ENCODE peak calls at places on chromosome 17, in six cellular contexts. D is neural progenitor cell, B is lung, G is mesendoderm, Y is upper lobe of right lung, C is IMR-90. K is an unnamed sample. For H3K36me3 and H3K4me1, the result is how much of the 10 kb centered on the place peaks cover.

GRCh38 chr17:21194688-21195087 is 19.3 kb downstream of the TMEM11 start:
- DNase-seq in D (no peak), B (no peak), G (no peak), Y (no peak), C (peak), K (no peak)

GRCh38 chr17:45364531-45365390 is 47.9 kb upstream of the MAP3K14 start:
- DNase-seq in D (peak), B (no peak), G (peak), Y (peak), C (peak), K (no peak)

GRCh38 chr17:2138318-2138717 is 83.4 kb downstream of the HIC1 start:
- DNase-seq in D (no peak), B (no peak), G (no peak), Y (no peak), C (no peak), K (no peak)

GRCh38 chr17:596287-596686 is 118.4 kb downstream of the VPS53 start:
- DNase-seq in D (no peak), B (no peak), G (no peak), Y (no peak), C (peak), K (no peak)

GRCh38 chr17:75181608-75182318 is 996 bp downstream of the SUMO2 start:
- DNase-seq in D (peak), B (no peak), G (no peak), Y (peak), C (no peak), K (peak)

GRCh38 chr17:19384723-19385391 is 2.1 kb downstream of the MFAP4 start:
- DNase-seq in D (no peak), B (peak), G (peak), Y (peak), C (peak), K (peak)

GRCh38 chr17:59007995-59008394 is 98.7 kb downstream of the TRIM37 start:
- DNase-seq in D (no peak), B (no peak), G (no peak), Y (no peak), C (no peak), K (no peak)

GRCh38 chr17:1561420-1562177 is 993 bp downstream of the PITPNA start:
- DNase-seq in D (peak), B (no peak), G (no peak), Y (peak), C (no peak), K (peak)

GRCh38 chr17:41555105-41555887 is 16.6 kb downstream of the KRT9 start:
- DNase-seq in D (peak), B (no peak), G (no peak), Y (no peak), C (no peak), K (no peak)

GRCh38 chr17:61209524-61209923 is 190.1 kb upstream of the TBX2 start:
- DNase-seq in D (peak), B (no peak), G (no peak), Y (no peak), C (no peak), K (no peak)

GRCh38 chr17:43849116-43849515 is 2.1 kb downstream of the CD300LG start:
- DNase-seq in D (no peak), B (no peak), G (no peak), Y (no peak), C (no peak), K (no peak)

GRCh38 chr17:44828919-44829557 is 1.0 kb downstream of the GJC1 start:
- DNase-seq in D (no peak), B (no peak), G (peak), Y (no peak), C (no peak), K (no peak)

GRCh38 chr17:22459331-22459952 is 767.1 kb downstream of the KCNJ18 start:
- DNase-seq in D (no peak), B (no peak), G (no peak), Y (no peak), C (no peak), K (no peak)

DNA sequence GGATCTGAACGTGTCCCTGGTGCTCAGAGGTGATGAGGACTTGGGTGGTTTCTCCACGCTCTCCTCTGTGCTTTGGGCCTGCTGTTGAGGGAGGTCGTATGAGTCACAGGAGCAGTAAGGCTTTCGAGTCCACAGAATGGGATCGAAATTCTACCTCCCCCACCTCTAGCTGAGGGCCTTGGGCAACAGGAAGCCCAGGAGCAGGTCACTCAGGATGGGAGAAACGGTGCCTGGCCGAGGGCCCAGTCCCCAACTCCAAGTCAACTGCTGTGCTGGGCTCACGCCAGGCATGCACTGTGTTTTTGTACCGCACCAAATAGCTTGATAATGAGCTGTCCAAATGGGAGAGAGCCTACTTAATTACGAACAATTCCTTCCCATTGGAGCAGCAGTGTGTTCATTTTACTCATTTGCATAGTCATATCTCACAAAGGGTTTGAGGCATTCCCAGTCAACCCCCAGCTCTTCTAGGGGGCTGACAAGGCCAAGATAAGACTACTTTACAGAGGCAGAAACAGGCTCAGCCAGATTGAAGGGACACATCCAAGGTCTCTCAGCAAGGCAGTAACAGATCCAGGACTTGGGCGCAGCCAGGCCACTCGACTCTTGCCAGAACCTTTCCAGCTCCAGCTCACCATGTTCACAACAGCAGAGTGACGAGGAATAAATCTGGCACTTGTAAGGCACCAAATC is 53.6 kb downstream of the WNT3 start:
- DNase-seq in D (no peak), B (peak), G (peak), Y (peak), C (peak), K (peak)
- H3K36me3 ChIP-seq in D (under half), B (under half), G (under half), Y (under half), C (under half), K (under half)

DNA sequence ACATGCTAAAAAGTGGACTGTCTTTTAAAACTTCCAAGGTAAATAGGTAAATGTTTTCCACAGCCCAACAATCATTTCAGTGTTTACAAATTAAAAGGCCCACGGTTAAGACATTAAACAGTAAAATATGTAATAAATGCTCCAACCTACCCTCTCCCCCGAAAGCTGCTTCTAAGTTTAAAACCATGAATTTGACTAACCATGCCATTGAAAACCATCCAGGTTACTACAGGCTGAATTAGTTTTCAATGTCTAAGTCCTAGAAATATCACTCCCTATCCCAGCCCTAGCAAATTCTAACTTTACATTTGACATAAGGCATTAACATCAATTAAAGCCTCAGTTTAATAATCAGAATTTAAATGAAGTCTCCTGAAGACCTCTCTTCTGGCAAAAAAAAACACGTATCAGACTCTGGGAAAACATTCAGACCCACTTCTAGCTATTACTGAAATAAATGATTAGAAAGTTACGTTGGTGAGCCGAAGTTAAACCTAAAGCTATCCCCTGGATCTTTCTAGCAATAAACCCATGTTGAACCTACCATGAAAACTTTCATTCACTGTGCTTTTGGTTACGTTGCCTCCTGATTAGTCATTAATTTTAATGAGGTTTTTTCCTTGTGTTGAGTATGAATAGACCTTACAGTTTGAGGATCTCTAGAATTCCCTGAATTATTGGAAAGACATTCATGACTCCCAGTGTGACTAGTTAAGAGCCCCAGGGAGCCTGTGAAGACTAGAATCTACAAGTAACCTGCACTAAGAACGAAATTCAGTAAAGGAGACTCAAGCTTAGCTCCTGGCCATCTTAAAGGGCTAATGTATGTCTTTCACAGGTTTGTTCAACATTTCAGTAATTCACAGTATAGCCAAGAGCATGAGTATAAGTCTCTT is 1.7 kb upstream of the POLG2 start:
- DNase-seq in D (peak), B (no peak), G (no peak), Y (no peak), C (no peak), K (no peak)
- H3K4me1 ChIP-seq in D (under half), B (under half), G (under half), Y (half or more), C (under half), K (half or more)

DNA sequence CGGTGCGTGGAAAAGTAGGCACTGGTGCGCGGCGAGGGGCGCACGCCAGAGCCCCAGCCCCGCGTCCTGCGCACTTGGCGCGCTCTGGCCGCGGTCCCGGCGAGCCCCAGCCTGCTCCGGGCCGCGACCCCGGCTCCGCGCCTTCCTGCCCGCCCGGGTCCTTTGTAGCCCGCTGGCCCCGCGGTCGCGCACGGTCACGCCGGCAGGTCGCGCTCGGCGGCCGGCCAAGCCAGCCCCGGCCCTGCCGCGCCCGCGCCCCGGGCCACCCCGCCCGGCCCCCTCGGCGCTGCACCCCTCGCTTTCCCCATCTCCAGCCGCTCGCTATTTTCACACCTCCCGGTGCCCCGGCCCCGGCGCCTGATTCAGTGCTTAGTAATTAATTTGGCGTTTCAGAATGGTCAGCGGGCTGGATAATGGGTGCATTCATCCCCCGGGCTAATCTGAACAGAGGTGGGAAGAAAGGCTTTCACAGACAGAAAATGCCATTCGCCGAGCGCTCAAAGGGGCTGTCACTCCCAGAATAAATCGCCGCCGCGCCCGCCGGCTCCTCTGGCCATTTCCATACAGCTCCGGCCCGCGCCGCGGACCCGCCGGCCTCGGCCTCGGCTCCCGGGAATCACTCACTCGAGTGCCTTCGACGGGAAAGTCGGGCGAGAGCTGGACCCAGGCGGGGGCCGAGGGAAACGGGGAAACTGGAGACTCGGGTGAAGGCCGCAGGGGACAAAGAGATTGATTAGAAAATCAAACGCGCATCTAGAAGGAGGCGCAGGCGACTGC is 17.8 kb upstream of the NTN1 start:
- DNase-seq in D (peak), B (no peak), G (peak), Y (no peak), C (no peak), K (no peak)
- H3K4me3 ChIP-seq in D (peak), B (no peak), G (no peak), Y (peak), C (no peak), K (no peak)

GRCh38 chr17:28955408-28955807 is 4.1 kb upstream of the PHF12 start:
- DNase-seq in D (no peak), B (no peak), G (no peak), Y (no peak), C (no peak), K (no peak)
- H3K36me3 ChIP-seq in D (under half), B (under half), G (under half), Y (under half), C (under half), K (under half)

GRCh38 chr17:30378191-30378796 is 433 bp upstream of the CPD start:
- DNase-seq in D (peak), B (no peak), G (peak), Y (peak), C (peak), K (peak)

GRCh38 chr17:30379303-30380105 is 777 bp downstream of the CPD start:
- DNase-seq in D (peak), B (no peak), G (peak), Y (peak), C (no peak), K (peak)

GRCh38 chr17:30380106-30380420 is 1.3 kb downstream of the CPD start:
- DNase-seq in D (peak), B (no peak), G (no peak), Y (no peak), C (peak), K (no peak)

GRCh38 chr17:30377574-30377973 is 1.2 kb upstream of the CPD start:
- DNase-seq in D (no peak), B (no peak), G (no peak), Y (no peak), C (no peak), K (no peak)

DNA sequence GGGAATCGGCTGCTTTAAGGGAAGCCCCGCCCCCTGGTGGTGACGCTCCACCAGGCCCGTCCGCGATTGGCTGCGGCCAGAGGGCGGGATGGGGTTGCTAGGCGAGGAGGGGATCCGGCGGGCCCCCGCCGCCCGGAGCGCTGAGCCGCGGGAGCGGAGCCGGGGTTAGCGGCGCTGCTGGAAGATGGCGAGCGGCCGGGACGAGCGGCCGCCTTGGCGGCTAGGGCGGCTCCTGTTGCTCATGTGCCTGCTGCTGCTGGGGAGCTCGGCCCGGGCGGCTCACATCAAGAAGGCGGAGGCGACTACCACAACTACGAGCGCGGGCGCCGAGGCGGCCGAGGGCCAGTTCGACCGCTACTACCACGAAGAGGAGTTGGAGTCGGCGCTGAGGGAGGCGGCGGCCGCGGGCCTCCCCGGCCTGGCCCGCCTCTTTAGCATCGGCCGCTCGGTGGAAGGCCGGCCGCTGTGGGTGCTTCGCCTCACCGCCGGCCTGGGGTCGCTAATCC is at the start of gene CPD:
- DNase-seq in D (peak), B (peak), G (peak), Y (peak), C (peak), K (peak)
- H3K4me1 ChIP-seq in D (half or more), B (under half), G (under half), Y (under half), C (under half), K (half or more)

DNA sequence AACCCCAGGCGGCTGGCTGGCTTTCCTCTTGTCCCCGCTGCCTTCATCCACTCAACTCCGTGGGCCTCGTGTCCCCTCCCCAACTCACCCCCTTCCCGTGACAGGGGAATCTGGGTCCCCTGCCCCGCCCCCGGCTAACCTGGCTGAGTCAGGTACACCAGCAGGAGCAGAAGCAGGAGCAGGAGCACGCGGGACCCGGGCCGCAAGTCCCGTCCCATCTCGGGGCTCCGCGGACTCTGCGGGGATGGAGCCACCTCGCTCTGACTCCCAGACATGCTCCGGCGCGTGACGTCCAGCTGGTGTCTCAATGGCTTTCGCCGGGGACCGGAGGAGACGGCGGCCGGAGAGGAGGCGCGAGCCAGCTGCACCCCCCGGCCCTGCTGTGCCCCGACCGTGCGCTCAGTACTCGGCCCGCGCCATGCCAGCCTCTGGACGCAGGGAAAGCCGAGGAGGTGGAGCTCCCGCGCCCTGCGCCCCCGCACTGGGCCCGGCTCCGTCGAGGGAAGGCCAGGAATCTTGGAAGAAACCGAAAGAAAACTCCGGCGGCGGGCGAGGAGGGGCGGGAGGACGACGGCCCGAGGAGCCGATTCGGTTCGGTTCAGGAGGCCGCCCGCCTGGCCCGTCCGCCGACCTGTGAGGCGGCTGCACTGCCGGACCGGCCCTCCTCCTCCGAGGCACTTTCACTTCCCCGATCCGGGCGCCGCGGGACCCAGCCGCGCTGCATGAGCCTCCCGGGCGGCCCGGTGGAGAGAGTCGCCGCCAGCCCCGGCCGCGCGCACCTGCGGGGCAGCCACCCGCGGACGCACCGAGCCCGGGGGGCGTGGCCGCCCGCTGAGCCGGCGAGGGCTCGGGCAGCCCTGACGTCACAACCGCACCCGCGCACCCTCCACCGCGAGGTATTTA is at the start of the genes CXCL16 and ZMYND15:
- DNase-seq in D (peak), B (peak), G (no peak), Y (peak), C (no peak), K (peak)
- H3K4me3 ChIP-seq in D (peak), B (peak), G (peak), Y (peak), C (peak), K (peak)

DNA sequence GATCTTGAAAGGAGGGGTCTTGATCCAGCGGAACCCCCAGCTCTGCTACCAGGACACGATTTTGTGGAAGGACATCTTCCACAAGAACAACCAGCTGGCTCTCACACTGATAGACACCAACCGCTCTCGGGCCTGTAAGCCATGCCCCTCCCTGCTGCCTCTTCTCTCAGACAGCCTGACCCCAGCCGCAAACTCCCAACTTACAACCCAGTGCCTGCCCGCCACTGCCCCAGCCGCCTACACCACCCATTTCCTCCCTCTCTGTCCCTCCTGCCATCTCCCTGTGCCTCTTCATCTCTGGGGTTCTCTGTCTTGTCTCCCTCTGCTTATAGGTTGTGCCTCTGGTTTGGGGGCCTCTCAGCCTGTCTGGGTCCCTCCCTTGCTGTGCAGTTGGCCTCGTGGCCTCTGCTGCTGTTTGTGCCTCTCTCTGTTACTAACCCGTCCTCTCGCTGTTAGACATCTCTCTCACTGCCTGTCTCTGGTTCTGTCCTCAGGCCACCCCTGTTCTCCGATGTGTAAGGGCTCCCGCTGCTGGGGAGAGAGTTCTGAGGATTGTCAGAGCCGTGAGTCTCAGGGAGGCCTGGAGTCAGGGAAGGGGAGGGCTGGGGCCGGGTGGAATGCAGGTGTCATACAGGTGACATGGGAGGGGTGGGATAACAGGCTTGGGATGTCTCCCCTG is 9.6 kb downstream of the ERBB2 start:
- DNase-seq in D (no peak), B (no peak), G (no peak), Y (no peak), C (no peak), K (no peak)
- H3K36me3 ChIP-seq in D (under half), B (under half), G (under half), Y (under half), C (under half), K (under half)

GRCh38 chr17:67377727-67378443 is 804 bp downstream of the PITPNC1 start:
- DNase-seq in D (peak), B (peak), G (peak), Y (peak), C (peak), K (peak)
- H3K4me1 ChIP-seq in D (under half), B (under half), G (under half), Y (under half), C (under half), K (under half)